ENCODE peak calls at places on chromosomes 5 and 9, in seven cellular contexts. H is germinal center; N is WTC11; Z is AG08396; K is tibial artery; X is activated CD8-positive, alpha-beta memory T cell treated with anti-CD3 and anti-CD28 coated beads, Interleukin-2, amount 50 U/mL, for 4 hours; Q is iPS DF 6.9. D is an unnamed sample.

GRCh38 chr5:181164076-181164952 is 16.9 kb downstream of the OR2V2 start:
- DNase-seq in H (no peak), N (peak; percentile 60), Z (no peak), K (no peak), X (no peak), Q (no peak), D (no peak)

GRCh38 chr5:157470616-157471015 is 10.6 kb downstream of the NIPAL4 start:
- DNase-seq in H (no peak), N (no peak), Z (no peak), K (no peak), X (no peak), Q (no peak), D (no peak)

GRCh38 chr9:1429328-1429727 is 379.2 kb downstream of the DMRT2 start:
- DNase-seq in H (no peak), N (peak; percentile 58), Z (no peak), K (no peak), X (no peak), Q (peak; percentile 27), D (peak; percentile 16)

GRCh38 chr9:105088088-105088487 is 156.4 kb upstream of the SLC44A1 start:
- DNase-seq in H (no peak), N (no peak), Z (no peak), K (no peak), X (no peak), Q (no peak), D (no peak)

GRCh38 chr5:159782995-159783300 is 133.3 kb upstream of the ADRA1B start:
- DNase-seq in H (no peak), N (no peak), Z (no peak), K (no peak), X (no peak), Q (no peak), D (no peak)

GRCh38 chr9:99368341-99369326 is 146.6 kb downstream of the SEC61B start:
- DNase-seq in H (peak; percentile 8), N (no peak), Z (peak; percentile 60), K (peak; percentile 60), X (no peak), Q (no peak), D (peak; percentile 69)

GRCh38 chr9:34927061-34927460 is 31.0 kb upstream of the PHF24 start:
- DNase-seq in H (no peak), N (no peak), Z (no peak), K (no peak), X (no peak), Q (no peak), D (no peak)

GRCh38 chr9:684055-684949 is 157.2 kb upstream of the DMRT1 start:
- DNase-seq in H (no peak), N (no peak), Z (peak; percentile 31), K (no peak), X (no peak), Q (no peak), D (no peak)

GRCh38 chr5:39231705-39232525 is 12.6 kb upstream of the FYB1 start:
- DNase-seq in H (no peak), N (no peak), Z (no peak), K (no peak), X (no peak), Q (no peak), D (no peak)

GRCh38 chr9:13952906-13953305 is 361.0 kb downstream of the NFIB start:
- DNase-seq in H (no peak), N (no peak), Z (no peak), K (no peak), X (no peak), Q (no peak), D (no peak)

GRCh38 chr5:68047035-68047434 is 168.5 kb upstream of the PIK3R1 start:
- DNase-seq in H (no peak), N (no peak), Z (no peak), K (no peak), X (no peak), Q (no peak), D (no peak)

GRCh38 chr9:72858089-72858912 is 94.6 kb downstream of the ALDH1A1 start:
- DNase-seq in H (no peak), N (no peak), Z (peak; percentile 64), K (no peak), X (no peak), Q (no peak), D (no peak)

GRCh38 chr5:6365142-6365976 is 13.0 kb downstream of the MED10 start:
- DNase-seq in H (no peak), N (no peak), Z (peak; percentile 62), K (no peak), X (no peak), Q (no peak), D (no peak)

GRCh38 chr9:122070728-122071127 is 22.4 kb downstream of the TTLL11 start:
- DNase-seq in H (no peak), N (no peak), Z (no peak), K (no peak), X (no peak), Q (no peak), D (no peak)

GRCh38 chr9:105291422-105291859 is 47.0 kb downstream of the SLC44A1 start:
- DNase-seq in H (no peak), N (no peak), Z (no peak), K (no peak), X (no peak), Q (no peak), D (no peak)

D was measured in GM13977.